ENCODE peak calls at places on chromosomes 12 and 14, in six cellular contexts. V is gastrocnemius medialis, E is retina, M is NCI-H1092, B is lower lobe of right lung, C is hepatic stellate cell. L is an unnamed sample.

GRCh38 chr14:103436533-103436932 is 51.3 kb downstream of the MARK3 start:
- DNase-seq in V (no peak), E (no peak), M (no peak), B (no peak), C (no peak), L (no peak)

GRCh38 chr12:120584343-120585149 is 3.3 kb upstream of the POP5 start:
- DNase-seq in V (peak), E (peak), M (no peak), B (peak), C (peak), L (peak)

GRCh38 chr12:59344224-59344623 is 251.6 kb upstream of the SLC16A7 start:
- DNase-seq in V (no peak), E (no peak), M (no peak), B (no peak), C (no peak), L (no peak)

GRCh38 chr14:102954081-102954789 is 31.8 kb downstream of the AMN start:
- DNase-seq in V (no peak), E (no peak), M (no peak), B (no peak), C (no peak), L (no peak)

GRCh38 chr12:67355428-67356385 is 86.5 kb downstream of the CAND1 start:
- DNase-seq in V (no peak), E (peak), M (peak), B (no peak), C (no peak), L (peak)

GRCh38 chr12:63894132-63894531 is 49.6 kb downstream of the SRGAP1 start:
- DNase-seq in V (no peak), E (no peak), M (no peak), B (no peak), C (no peak), L (no peak)

GRCh38 chr14:26984318-26985177 is 386.7 kb upstream of the NOVA1 start:
- DNase-seq in V (peak), E (peak), M (peak), B (no peak), C (no peak), L (peak)

GRCh38 chr14:53509845-53510244 is 356.7 kb upstream of the DDHD1 start:
- DNase-seq in V (peak), E (no peak), M (no peak), B (no peak), C (no peak), L (no peak)

GRCh38 chr12:49623142-49623899 is at the start of gene PRPF40B:
- DNase-seq in V (peak), E (peak), M (peak), B (peak), C (peak), L (peak)

GRCh38 chr12:71576546-71576945 is 87.1 kb downstream of the ZFC3H1 start:
- DNase-seq in V (no peak), E (no peak), M (no peak), B (no peak), C (no peak), L (no peak)

GRCh38 chr12:48053883-48054282 is 49.6 kb upstream of the COL2A1 start:
- DNase-seq in V (no peak), E (no peak), M (no peak), B (no peak), C (no peak), L (no peak)

GRCh38 chr12:9389796-9390195 is 181.6 kb upstream of the PZP start:
- DNase-seq in V (no peak), E (no peak), M (no peak), B (no peak), C (no peak), L (no peak)

GRCh38 chr14:23141706-23142467 is 22.8 kb upstream of the CEBPE start:
- DNase-seq in V (peak), E (no peak), M (no peak), B (peak), C (peak), L (no peak)

GRCh38 chr12:85955127-85955526 is 81.0 kb downstream of the NTS start:
- DNase-seq in V (no peak), E (no peak), M (no peak), B (no peak), C (no peak), L (no peak)

GRCh38 chr14:51201890-51202289 is 38.2 kb upstream of the TMX1 start:
- DNase-seq in V (no peak), E (no peak), M (no peak), B (no peak), C (no peak), L (no peak)

GRCh38 chr12:42129595-42130204 is 15.0 kb downstream of the GXYLT1 start:
- DNase-seq in V (peak), E (peak), M (no peak), B (no peak), C (peak), L (peak)

GRCh38 chr12:109462868-109463692 is 14.0 kb downstream of the KCTD10 start:
- DNase-seq in V (peak), E (peak), M (no peak), B (peak), C (peak), L (peak)

GRCh38 chr14:73753043-73753886 is 39.1 kb upstream of the PNMA1 start:
- DNase-seq in V (no peak), E (no peak), M (no peak), B (no peak), C (no peak), L (no peak)

GRCh38 chr12:132282950-132283771 is 46.2 kb downstream of the GALNT9 start:
- DNase-seq in V (no peak), E (no peak), M (no peak), B (peak), C (no peak), L (no peak)

GRCh38 chr12:12804432-12804886 is 8.7 kb upstream of the DDX47 start:
- DNase-seq in V (no peak), E (no peak), M (no peak), B (no peak), C (peak), L (no peak)

GRCh38 chr12:106721931-106722330 is 52.6 kb upstream of the RIC8B start:
- DNase-seq in V (no peak), E (no peak), M (no peak), B (no peak), C (no peak), L (no peak)

GRCh38 chr14:25406818-25407217 is 356.9 kb upstream of the STXBP6 start:
- DNase-seq in V (no peak), E (peak), M (peak), B (no peak), C (no peak), L (no peak)

GRCh38 chr12:101042211-101042610 is 167.8 kb downstream of the SLC5A8 start:
- DNase-seq in V (no peak), E (no peak), M (no peak), B (no peak), C (no peak), L (no peak)

GRCh38 chr12:132215644-132215989 is 71.4 kb downstream of the NOC4L start:
- DNase-seq in V (no peak), E (no peak), M (no peak), B (no peak), C (no peak), L (no peak)

GRCh38 chr14:68297871-68298468 is 478.4 kb downstream of the RAD51B start:
- DNase-seq in V (no peak), E (no peak), M (no peak), B (no peak), C (peak), L (no peak)

L was measured in NCI-H2227 treated with DMSO at 0.1 percent for 48 hours.